ENCODE peak calls at places on chromosomes 2 and 18, in four cellular contexts. Z is stomach, G is body of pancreas, S is GM13977. J is an unnamed sample.
A peak's percentile ranks its signal among the peaks of the same experiment; 100 is the strongest.

GRCh38 chr2:232537079-232537478 is 2.4 kb upstream of the CHRNG start:
- DNase-seq in Z (no peak), S (no peak), G (no peak), J (no peak)

GRCh38 chr18:61967242-61967891 is 74.6 kb upstream of the RNF152 start:
- DNase-seq in Z (no peak), S (no peak), G (no peak), J (no peak)

GRCh38 chr18:22765889-22766288 is 167.2 kb upstream of the RBBP8 start:
- DNase-seq in S (no peak), G (no peak), Z (no peak), J (no peak)

GRCh38 chr2:209661286-209661685 is 110.3 kb upstream of the UNC80 start:
- DNase-seq in Z (no peak), S (no peak), G (no peak), J (no peak)

GRCh38 chr2:232321156-232321816 is 57.3 kb upstream of the ALPP start:
- DNase-seq in Z (peak; percentile 23), S (no peak), G (no peak), J (no peak)

GRCh38 chr18:34023471-34023870 is 201.2 kb downstream of the NOL4 start:
- DNase-seq in S (no peak), Z (no peak), G (no peak), J (no peak)

GRCh38 chr2:27887122-27887521 is 3.1 kb downstream of the RBKS start:
- DNase-seq in S (no peak), Z (no peak), G (no peak), J (no peak)

GRCh38 chr2:144367030-144367429 is 152.9 kb downstream of the ZEB2 start:
- DNase-seq in S (no peak), Z (no peak), G (no peak), J (no peak)

GRCh38 chr2:70425682-70426301 is 123.9 kb upstream of the FAM136A start:
- DNase-seq in S (no peak), G (no peak), Z (no peak), J (no peak)

GRCh38 chr2:7609556-7610323 is 692.5 kb downstream of the RNF144A start:
- DNase-seq in G (no peak), Z (no peak), S (no peak), J (no peak)

GRCh38 chr18:22347624-22348511 is 69.8 kb downstream of the CTAGE1 start:
- DNase-seq in S (no peak), G (peak; percentile 26), Z (no peak), J (no peak)

GRCh38 chr18:58847383-58848071 is 17.1 kb upstream of the ZNF532 start:
- DNase-seq in S (no peak), Z (no peak), G (peak; percentile 28), J (no peak)

GRCh38 chr2:46856336-46856735 is 59.3 kb downstream of the MCFD2 start:
- DNase-seq in G (no peak), Z (no peak), S (no peak), J (no peak)

GRCh38 chr18:48940854-48941531 is 9.8 kb downstream of the SMAD7 start:
- DNase-seq in Z (no peak), G (no peak), S (peak; percentile 73), J (no peak)
- TF ChIP-seq CTCF in Z (no peak), G (no peak), S (no peak), J (no peak)

GRCh38 chr2:50344509-50345106 is 687.3 kb downstream of the NRXN1 start:
- DNase-seq in G (no peak), S (no peak), Z (no peak), J (no peak)
- TF ChIP-seq CTCF in G (no peak), S (no peak), Z (no peak), J (peak; percentile 65)

DNA sequence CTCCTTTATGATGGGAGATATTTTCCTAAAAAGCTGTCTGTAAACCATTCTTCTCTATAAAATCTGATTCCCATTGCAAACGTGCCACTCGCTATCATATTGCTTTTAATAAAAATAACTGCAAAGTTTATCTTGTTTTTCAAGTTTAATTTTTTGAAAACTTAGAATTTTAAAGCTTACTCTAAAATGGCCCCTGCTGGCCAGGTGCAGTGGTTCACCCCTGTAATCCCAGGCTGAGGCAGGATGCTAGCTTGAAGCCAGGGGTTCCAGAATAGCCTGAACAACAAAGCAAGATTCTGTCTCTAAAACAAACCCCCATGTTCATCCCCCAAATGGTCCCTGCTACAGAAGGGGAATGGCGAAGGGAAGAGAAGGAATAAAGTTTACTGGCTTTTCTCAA is 25.6 kb downstream of the CNRIP1 start:
- DNase-seq in G (no peak), S (no peak), Z (no peak), J (no peak)
- TF ChIP-seq CTCF in G (no peak), S (no peak), Z (no peak), J (peak; percentile 48)

DNA sequence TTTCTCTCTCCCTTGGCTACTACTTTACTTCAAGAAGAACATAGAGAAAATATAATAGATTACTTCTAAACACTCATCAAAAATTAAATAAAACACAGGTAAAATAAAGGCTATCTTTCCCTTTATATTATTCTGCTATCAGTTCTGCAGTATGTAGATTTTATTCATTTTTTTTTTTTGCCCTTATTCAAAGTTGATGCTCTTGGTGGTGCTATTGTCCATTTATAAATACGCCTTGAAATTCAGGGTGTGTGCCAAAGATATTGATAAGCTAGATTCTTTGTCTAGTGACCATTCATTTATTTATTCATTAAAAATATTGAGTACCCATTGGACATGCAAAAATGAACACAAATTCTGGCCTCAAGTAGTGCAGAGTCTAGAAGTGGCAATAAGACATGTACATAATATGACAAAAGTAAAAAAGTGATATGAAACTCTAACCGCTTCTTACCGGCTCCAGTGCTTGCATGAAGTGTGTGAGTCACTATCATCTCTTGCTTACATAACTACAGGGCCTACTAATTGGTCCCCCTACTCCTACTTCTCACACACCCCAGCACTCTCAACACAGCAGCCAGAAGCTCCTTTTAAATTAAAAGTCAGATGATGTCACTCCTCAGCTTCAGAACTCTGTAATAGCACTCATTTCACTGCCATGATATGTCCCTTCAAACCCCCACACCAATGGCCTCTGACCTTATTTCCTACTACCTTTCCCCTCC is 208.3 kb upstream of the FANCL start:
- DNase-seq in S (peak; percentile 67), G (no peak), Z (no peak), J (no peak)
- TF ChIP-seq CTCF in S (no peak), G (no peak), Z (no peak), J (peak; percentile 35)

GRCh38 chr2:64595397-64596160 is 58.1 kb downstream of the SERTAD2 start:
- DNase-seq in S (no peak), G (no peak), Z (no peak), J (no peak)
- TF ChIP-seq CTCF in S (no peak), G (peak; percentile 34), Z (no peak), J (peak; percentile 47)

GRCh38 chr2:38741542-38741852 is 9.7 kb downstream of the SRSF7 start:
- DNase-seq in S (no peak), G (no peak), Z (no peak), J (no peak)
- TF ChIP-seq CTCF in S (no peak), G (no peak), Z (no peak), J (no peak)

DNA sequence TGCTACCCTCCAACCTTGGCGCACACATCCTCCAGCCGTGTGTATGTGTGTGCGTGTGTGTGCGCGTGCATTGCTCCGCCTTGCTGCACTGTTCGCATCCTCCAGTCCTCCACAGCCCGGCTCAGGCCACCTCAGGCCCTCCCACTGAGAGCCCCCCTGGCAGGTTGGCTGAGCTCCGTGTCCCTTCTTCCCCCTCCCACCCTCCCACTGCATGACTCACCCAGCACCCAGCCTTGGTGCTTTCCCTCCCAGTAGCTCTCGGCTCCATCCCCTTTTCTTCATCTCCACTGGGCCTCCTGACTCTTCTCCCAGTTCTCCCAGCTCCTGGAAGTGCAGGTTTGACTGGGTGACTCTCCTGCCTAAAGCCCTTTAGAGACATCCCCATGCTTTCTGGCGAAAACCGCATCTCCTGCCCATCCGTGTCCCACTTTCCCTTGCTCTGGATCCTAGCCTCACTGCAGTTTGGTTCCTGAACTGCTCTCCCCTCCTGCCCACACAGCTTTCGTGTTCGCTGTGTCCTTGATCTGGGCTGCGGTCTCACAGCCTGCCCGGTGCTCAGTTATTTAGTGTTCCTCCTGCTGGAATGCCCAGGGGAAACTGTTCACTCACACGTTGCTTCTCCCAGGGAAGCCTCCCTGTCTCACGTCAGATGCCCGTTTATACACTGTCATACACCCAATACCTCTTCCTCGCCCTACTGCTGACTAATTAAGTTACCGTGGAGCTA is 4.9 kb downstream of the TMEM177 start:
- DNase-seq in Z (peak; percentile 20), G (no peak), S (no peak), J (no peak)
- TF ChIP-seq CTCF in Z (no peak), G (no peak), S (no peak), J (no peak)

GRCh38 chr2:157504623-157505022 is 60.7 kb upstream of the CYTIP start:
- DNase-seq in G (no peak), S (no peak), Z (no peak), J (no peak)
- TF ChIP-seq CTCF in G (no peak), S (no peak), Z (no peak), J (no peak)